ENCODE peak calls at places on chromosome 15, in four cellular contexts. V is adrenal gland; E is CD8-positive, alpha-beta memory T cell; C is lower lobe of right lung. T is an unnamed sample. For H3K4me1, the result is how much of the 10 kb centered on the place peaks cover.

GRCh38 chr15:74795961-74796625 is 14.2 kb downstream of the CSK start:
- DNase-seq in C (no peak), E (no peak), V (no peak), T (no peak)

GRCh38 chr15:69056365-69056764 is 41.9 kb downstream of the NOX5 start:
- DNase-seq in E (no peak), V (no peak), C (no peak), T (no peak)

GRCh38 chr15:47218295-47218694 is 499.0 kb upstream of the SEMA6D start:
- DNase-seq in E (no peak), V (no peak), C (no peak), T (no peak)

GRCh38 chr15:47812436-47813109 is 95.3 kb downstream of the SEMA6D start:
- DNase-seq in E (no peak), V (no peak), C (no peak), T (no peak)

GRCh38 chr15:74635228-74635627 is 19.6 kb downstream of the CLK3 start:
- DNase-seq in E (peak), C (peak), V (peak), T (no peak)

GRCh38 chr15:41180206-41180789 is 50.3 kb downstream of the EXD1 start:
- DNase-seq in E (no peak), V (no peak), C (no peak), T (no peak)

GRCh38 chr15:62440731-62441130 is 275.6 kb upstream of the C2CD4B start:
- DNase-seq in C (no peak), E (no peak), V (no peak), T (no peak)

GRCh38 chr15:49421991-49422390 is 1.1 kb upstream of the FGF7 start:
- DNase-seq in V (peak), C (peak), E (no peak), T (no peak)

GRCh38 chr15:40282870-40283614 is at the start of gene ANKRD63:
- DNase-seq in E (no peak), V (no peak), C (no peak), T (peak)

GRCh38 chr15:89948796-89949195 is 36.0 kb upstream of the ARPIN start:
- DNase-seq in C (no peak), E (no peak), V (no peak), T (no peak)

GRCh38 chr15:44675911-44676310 is 12.4 kb upstream of the SPG11 start:
- DNase-seq in V (no peak), E (no peak), C (no peak), T (no peak)
- H3K4me1 ChIP-seq in V (under half), E (half or more), C (under half), T (under half)

GRCh38 chr15:39173426-39173825 is 407.5 kb upstream of the THBS1 start:
- DNase-seq in C (no peak), E (no peak), V (no peak), T (no peak)

GRCh38 chr15:39171944-39172368 is 408.9 kb upstream of the THBS1 start:
- DNase-seq in C (peak), E (no peak), V (peak), T (peak)

GRCh38 chr15:39174332-39174731 is 406.5 kb upstream of the THBS1 start:
- DNase-seq in C (no peak), V (no peak), E (no peak), T (no peak)

GRCh38 chr15:39177561-39177960 is 403.3 kb upstream of the THBS1 start:
- DNase-seq in C (no peak), E (no peak), V (no peak), T (no peak)

GRCh38 chr15:39172380-39173281 is 408.2 kb upstream of the THBS1 start:
- DNase-seq in E (no peak), C (no peak), V (no peak), T (no peak)
- H3K4me3 ChIP-seq in E (no peak), C (no peak), V (no peak), T (no peak)

DNA sequence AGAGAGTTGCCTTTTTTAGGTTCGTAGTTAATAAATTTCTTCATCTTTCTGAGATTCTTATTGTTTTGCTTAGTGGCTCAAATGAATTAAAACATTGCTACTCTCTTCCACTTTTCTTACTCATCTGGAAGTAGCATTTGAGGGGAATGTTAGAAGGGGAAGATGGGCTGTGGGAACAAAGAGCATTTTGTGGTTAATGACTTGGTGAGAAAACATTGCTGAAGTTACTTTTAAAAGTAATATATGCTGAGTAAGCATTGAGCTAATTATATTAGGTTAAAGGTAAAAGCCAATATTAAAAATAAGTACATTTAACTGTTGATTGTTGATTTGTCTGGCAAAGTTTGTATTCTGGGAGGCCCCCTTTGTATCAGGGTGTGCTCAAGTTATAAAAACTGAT is 5.7 kb downstream of the MORF4L1 start:
- DNase-seq in V (no peak), C (no peak), E (no peak), T (no peak)
- H3K4me1 ChIP-seq in V (under half), C (half or more), E (half or more), T (under half)

GRCh38 chr15:31974154-31974794 is 56.0 kb upstream of the CHRNA7 start:
- DNase-seq in C (no peak), V (no peak), E (no peak), T (no peak)

GRCh38 chr15:31975446-31976229 is 54.7 kb upstream of the CHRNA7 start:
- DNase-seq in E (no peak), C (no peak), V (no peak), T (peak)

GRCh38 chr15:31974855-31975421 is 55.4 kb upstream of the CHRNA7 start:
- DNase-seq in V (peak), E (no peak), C (no peak), T (peak)

GRCh38 chr15:31977812-31978662 is 52.3 kb upstream of the CHRNA7 start:
- DNase-seq in E (peak), V (peak), C (no peak), T (peak)

GRCh38 chr15:31977138-31977537 is 53.2 kb upstream of the CHRNA7 start:
- DNase-seq in C (no peak), E (no peak), V (no peak), T (no peak)
- H3K4me3 ChIP-seq in C (no peak), E (no peak), V (no peak), T (no peak)

T was measured in mucosa of descending colon.